ENCODE peak calls at places on chromosome 13, in six cellular contexts. F, Y, T, B, M and C are unnamed samples.

GRCh38 chr13:42039946-42040729 is 8.3 kb upstream of the DGKH start:
- DNase-seq in F (peak), Y (peak), T (peak), B (peak), M (peak), C (peak)

GRCh38 chr13:113120300-113121182 is 2.1 kb upstream of the F10 start:
- DNase-seq in F (no peak), Y (no peak), T (no peak), B (no peak), M (no peak), C (no peak)

GRCh38 chr13:100235311-100235901 is 146.5 kb downstream of the PCCA start:
- DNase-seq in F (peak), Y (peak), T (no peak), B (peak), M (peak), C (peak)

GRCh38 chr13:112722433-112723250 is 32.8 kb downstream of the ATP11A start:
- DNase-seq in F (no peak), Y (peak), T (peak), B (no peak), M (no peak), C (no peak)

GRCh38 chr13:20473139-20473538 is 52.5 kb downstream of the CRYL1 start:
- DNase-seq in F (no peak), Y (no peak), T (no peak), B (no peak), M (no peak), C (no peak)

GRCh38 chr13:21583496-21583895 is 20.5 kb downstream of the MICU2 start:
- DNase-seq in F (no peak), Y (no peak), T (no peak), B (peak), M (no peak), C (no peak)

GRCh38 chr13:31980842-31981241 is 50.7 kb upstream of the FRY start:
- DNase-seq in F (no peak), Y (no peak), T (no peak), B (no peak), M (no peak), C (no peak)

GRCh38 chr13:72959643-72960042 is 99.2 kb upstream of the KLF5 start:
- DNase-seq in F (no peak), Y (no peak), T (no peak), B (no peak), M (no peak), C (no peak)

GRCh38 chr13:37144661-37145060 is 39.2 kb upstream of the CSNK1A1L start:
- DNase-seq in F (no peak), Y (no peak), T (no peak), B (no peak), M (no peak), C (no peak)

GRCh38 chr13:28641600-28641926 is 17.4 kb upstream of the POMP start:
- DNase-seq in F (no peak), Y (no peak), T (no peak), B (no peak), M (no peak), C (no peak)

GRCh38 chr13:103531278-103531677 is 465.1 kb upstream of the SLC10A2 start:
- DNase-seq in F (no peak), Y (no peak), T (no peak), B (no peak), M (no peak), C (no peak)

GRCh38 chr13:113288880-113289279 is 8.2 kb upstream of the LAMP1 start:
- DNase-seq in F (no peak), Y (no peak), T (no peak), B (no peak), M (no peak), C (no peak)